ENCODE peak calls at places on chromosomes 16 and 17, in seven cellular contexts. One of them, this sample, is unnamed.

GRCh38 chr16:4266372-4266771 is 6.5 kb downstream of the TFAP4 start:
- DNase-seq in tibial artery: no peak
- DNase-seq in psoas muscle: no peak
- DNase-seq in GM12865: no peak
- DNase-seq in fibroblast of lung: no peak
- DNase-seq in AG04450: no peak
- DNase-seq in neural progenitor cell: no peak
- DNase-seq in this sample: peak; percentile 39

GRCh38 chr17:42325026-42325425 is 36.7 kb downstream of the STAT5A start:
- DNase-seq in tibial artery: no peak
- DNase-seq in GM12865: no peak
- DNase-seq in fibroblast of lung: peak; percentile 95
- DNase-seq in psoas muscle: peak; percentile 40
- DNase-seq in neural progenitor cell: no peak
- DNase-seq in AG04450: peak; percentile 64
- DNase-seq in this sample: peak; percentile 79

GRCh38 chr16:22240023-22240697 is 34.1 kb downstream of the EEF2K start:
- DNase-seq in psoas muscle: no peak
- DNase-seq in GM12865: no peak
- DNase-seq in AG04450: no peak
- DNase-seq in tibial artery: peak; percentile 33
- DNase-seq in neural progenitor cell: no peak
- DNase-seq in fibroblast of lung: no peak
- DNase-seq in this sample: peak; percentile 76

GRCh38 chr16:11404608-11405007 is 59.3 kb downstream of the RMI2 start:
- DNase-seq in psoas muscle: no peak
- DNase-seq in tibial artery: no peak
- DNase-seq in GM12865: no peak
- DNase-seq in fibroblast of lung: no peak
- DNase-seq in AG04450: no peak
- DNase-seq in neural progenitor cell: no peak
- DNase-seq in this sample: no peak

GRCh38 chr16:49849709-49850108 is 6.2 kb downstream of the ZNF423 start:
- DNase-seq in psoas muscle: no peak
- DNase-seq in tibial artery: no peak
- DNase-seq in GM12865: no peak
- DNase-seq in neural progenitor cell: no peak
- DNase-seq in AG04450: no peak
- DNase-seq in fibroblast of lung: no peak
- DNase-seq in this sample: no peak

GRCh38 chr17:48262982-48263586 is 155.5 kb downstream of the SNX11 start:
- DNase-seq in neural progenitor cell: no peak
- DNase-seq in AG04450: no peak
- DNase-seq in GM12865: peak; percentile 35
- DNase-seq in tibial artery: no peak
- DNase-seq in fibroblast of lung: no peak
- DNase-seq in psoas muscle: no peak
- DNase-seq in this sample: peak; percentile 25

GRCh38 chr16:11218324-11218962 is 37.6 kb downstream of the SOCS1 start:
- DNase-seq in neural progenitor cell: no peak
- DNase-seq in GM12865: no peak
- DNase-seq in tibial artery: no peak
- DNase-seq in psoas muscle: no peak
- DNase-seq in fibroblast of lung: peak; percentile 18
- DNase-seq in AG04450: no peak
- DNase-seq in this sample: no peak

GRCh38 chr17:28896884-28897768 is at the start of gene FLOT2:
- DNase-seq in psoas muscle: peak; percentile 65
- DNase-seq in tibial artery: peak; percentile 78
- DNase-seq in AG04450: no peak
- DNase-seq in neural progenitor cell: peak; percentile 90
- DNase-seq in GM12865: peak; percentile 59
- DNase-seq in fibroblast of lung: peak; percentile 31
- DNase-seq in this sample: peak; percentile 47

GRCh38 chr17:705011-705410 is 9.6 kb downstream of the VPS53 start:
- DNase-seq in tibial artery: no peak
- DNase-seq in AG04450: no peak
- DNase-seq in fibroblast of lung: no peak
- DNase-seq in GM12865: no peak
- DNase-seq in neural progenitor cell: no peak
- DNase-seq in psoas muscle: no peak
- DNase-seq in this sample: no peak

GRCh38 chr16:19138601-19139000 is 24.8 kb downstream of the ITPRIPL2 start:
- DNase-seq in GM12865: no peak
- DNase-seq in psoas muscle: peak; percentile 67
- DNase-seq in tibial artery: peak; percentile 91
- DNase-seq in neural progenitor cell: no peak
- DNase-seq in AG04450: peak; percentile 73
- DNase-seq in fibroblast of lung: peak; percentile 38
- DNase-seq in this sample: peak; percentile 68

GRCh38 chr17:17062866-17063265 is 20.6 kb downstream of the MPRIP start:
- DNase-seq in fibroblast of lung: no peak
- DNase-seq in GM12865: no peak
- DNase-seq in psoas muscle: no peak
- DNase-seq in neural progenitor cell: no peak
- DNase-seq in tibial artery: peak; percentile 28
- DNase-seq in AG04450: no peak
- DNase-seq in this sample: no peak

GRCh38 chr16:1706386-1707192 is 594 bp downstream of the MAPK8IP3 start:
- DNase-seq in GM12865: peak; percentile 60
- DNase-seq in fibroblast of lung: peak; percentile 40
- DNase-seq in AG04450: no peak
- DNase-seq in neural progenitor cell: peak; percentile 44
- DNase-seq in tibial artery: no peak
- DNase-seq in psoas muscle: no peak
- DNase-seq in this sample: no peak

GRCh38 chr17:72514888-72515287 is 394.1 kb downstream of the SOX9 start:
- DNase-seq in GM12865: peak; percentile 18
- DNase-seq in AG04450: peak; percentile 58
- DNase-seq in psoas muscle: no peak
- DNase-seq in neural progenitor cell: no peak
- DNase-seq in tibial artery: no peak
- DNase-seq in fibroblast of lung: peak; percentile 96
- DNase-seq in this sample: peak; percentile 67

GRCh38 chr17:57295526-57296023 is 39.3 kb downstream of the MSI2 start:
- DNase-seq in AG04450: peak; percentile 26
- DNase-seq in psoas muscle: no peak
- DNase-seq in tibial artery: no peak
- DNase-seq in neural progenitor cell: no peak
- DNase-seq in fibroblast of lung: peak; percentile 82
- DNase-seq in GM12865: no peak
- DNase-seq in this sample: no peak

GRCh38 chr17:10172241-10172741 is 26.1 kb downstream of the GAS7 start:
- DNase-seq in tibial artery: no peak
- DNase-seq in neural progenitor cell: no peak
- DNase-seq in psoas muscle: no peak
- DNase-seq in fibroblast of lung: no peak
- DNase-seq in AG04450: no peak
- DNase-seq in GM12865: peak; percentile 61
- DNase-seq in this sample: peak; percentile 60

GRCh38 chr16:66487580-66488235 is 60.6 kb downstream of the BEAN1 start:
- DNase-seq in neural progenitor cell: no peak
- DNase-seq in fibroblast of lung: peak; percentile 36
- DNase-seq in AG04450: no peak
- DNase-seq in psoas muscle: no peak
- DNase-seq in GM12865: no peak
- DNase-seq in tibial artery: no peak
- DNase-seq in this sample: peak; percentile 36

GRCh38 chr16:56897026-56897799 is 32.2 kb downstream of the SLC12A3 start:
- DNase-seq in AG04450: no peak
- DNase-seq in GM12865: no peak
- DNase-seq in tibial artery: no peak
- DNase-seq in psoas muscle: no peak
- DNase-seq in neural progenitor cell: no peak
- DNase-seq in fibroblast of lung: no peak
- DNase-seq in this sample: no peak

GRCh38 chr17:20706752-20707372 is 127.3 kb downstream of the CDRT15L2 start:
- DNase-seq in AG04450: no peak
- DNase-seq in GM12865: no peak
- DNase-seq in tibial artery: no peak
- DNase-seq in psoas muscle: no peak
- DNase-seq in fibroblast of lung: no peak
- DNase-seq in neural progenitor cell: no peak
- DNase-seq in this sample: no peak

GRCh38 chr17:47066841-47067682 is 88.0 kb upstream of the RPRML start:
- DNase-seq in fibroblast of lung: peak; percentile 92
- DNase-seq in psoas muscle: peak; percentile 83
- DNase-seq in AG04450: peak; percentile 76
- DNase-seq in GM12865: peak; percentile 94
- DNase-seq in tibial artery: peak; percentile 79
- DNase-seq in neural progenitor cell: peak; percentile 91
- DNase-seq in this sample: peak; percentile 91
- TF ChIP-seq CTCF in fibroblast of lung: peak; percentile 20
- TF ChIP-seq CTCF in psoas muscle: no peak
- TF ChIP-seq CTCF in AG04450: peak; percentile 28
- TF ChIP-seq CTCF in GM12865: peak; percentile 7
- TF ChIP-seq CTCF in tibial artery: no peak
- TF ChIP-seq CTCF in neural progenitor cell: peak; percentile 35
- TF ChIP-seq CTCF in this sample: no peak

GRCh38 chr17:82215972-82216300 is 3.3 kb upstream of the CCDC57 start:
- DNase-seq in fibroblast of lung: no peak
- DNase-seq in neural progenitor cell: no peak
- DNase-seq in tibial artery: no peak
- DNase-seq in psoas muscle: no peak
- DNase-seq in AG04450: no peak
- DNase-seq in GM12865: no peak
- DNase-seq in this sample: no peak

GRCh38 chr17:82215095-82215971 is 2.7 kb upstream of the CCDC57 start:
- DNase-seq in neural progenitor cell: no peak
- DNase-seq in psoas muscle: no peak
- DNase-seq in GM12865: peak; percentile 58
- DNase-seq in AG04450: no peak
- DNase-seq in tibial artery: no peak
- DNase-seq in fibroblast of lung: no peak
- DNase-seq in this sample: no peak

GRCh38 chr17:82217120-82217529 is 4.5 kb upstream of the CCDC57 start:
- DNase-seq in AG04450: no peak
- DNase-seq in tibial artery: no peak
- DNase-seq in psoas muscle: no peak
- DNase-seq in neural progenitor cell: no peak
- DNase-seq in GM12865: no peak
- DNase-seq in fibroblast of lung: no peak
- DNase-seq in this sample: no peak

GRCh38 chr17:82217530-82218204 is 5.0 kb upstream of the CCDC57 start:
- DNase-seq in psoas muscle: peak; percentile 71
- DNase-seq in GM12865: no peak
- DNase-seq in AG04450: peak; percentile 69
- DNase-seq in tibial artery: no peak
- DNase-seq in fibroblast of lung: peak; percentile 94
- DNase-seq in neural progenitor cell: no peak
- DNase-seq in this sample: peak; percentile 85

DNA sequence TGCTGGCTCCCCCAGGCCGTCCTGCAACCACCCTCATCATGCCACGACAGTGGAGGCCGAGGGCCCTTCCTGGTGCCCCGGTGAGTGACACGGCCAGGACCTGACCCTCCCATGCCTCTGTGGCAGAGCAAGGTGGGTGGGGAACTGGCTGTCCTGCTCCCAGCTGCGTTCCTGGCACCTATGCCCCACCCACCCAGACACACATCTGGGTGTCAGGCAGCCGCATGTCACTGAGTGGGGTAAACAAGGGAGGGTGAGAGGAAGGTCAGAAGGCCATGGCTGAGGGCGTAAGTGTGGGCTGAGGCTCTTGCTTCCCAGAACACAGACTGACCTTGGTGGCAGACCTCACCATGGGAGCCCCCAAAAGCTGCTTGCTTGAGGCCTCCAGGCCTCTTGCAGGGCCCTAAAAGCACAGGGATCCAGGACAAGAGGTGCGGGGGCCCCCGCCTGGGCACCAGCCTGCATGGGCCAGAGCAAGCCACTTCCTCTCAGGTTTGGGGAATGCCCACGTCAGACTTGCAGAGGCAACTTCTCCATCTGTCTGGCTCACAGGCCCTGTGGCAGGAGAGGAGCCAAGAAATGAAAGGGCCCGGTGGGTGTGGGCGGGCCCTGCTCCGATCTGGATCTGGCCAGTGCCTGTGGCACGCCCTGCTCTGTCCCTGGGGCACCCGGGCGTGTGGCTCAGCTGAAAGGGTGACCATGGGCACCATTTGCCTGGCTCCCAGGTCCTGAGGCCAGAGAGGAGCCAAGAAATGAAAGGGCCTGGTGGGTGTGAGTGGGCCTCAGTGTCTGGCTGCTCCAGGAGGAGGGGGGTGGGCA is 3.9 kb upstream of the CCDC57 start:
- DNase-seq in AG04450: no peak
- DNase-seq in GM12865: peak; percentile 85
- DNase-seq in fibroblast of lung: peak; percentile 91
- DNase-seq in neural progenitor cell: no peak
- DNase-seq in psoas muscle: peak; percentile 77
- DNase-seq in tibial artery: peak; percentile 73
- DNase-seq in this sample: peak; percentile 85
- H3K4me3 ChIP-seq in AG04450: no peak overlapping the region
- H3K4me3 ChIP-seq in GM12865: peak overlapping the region; percentile 28
- H3K4me3 ChIP-seq in fibroblast of lung: no peak overlapping the region
- H3K4me3 ChIP-seq in neural progenitor cell: no peak overlapping the region
- H3K4me3 ChIP-seq in psoas muscle: no peak overlapping the region
- H3K4me3 ChIP-seq in tibial artery: no peak overlapping the region
- H3K4me3 ChIP-seq in this sample: no peak overlapping the region

DNA sequence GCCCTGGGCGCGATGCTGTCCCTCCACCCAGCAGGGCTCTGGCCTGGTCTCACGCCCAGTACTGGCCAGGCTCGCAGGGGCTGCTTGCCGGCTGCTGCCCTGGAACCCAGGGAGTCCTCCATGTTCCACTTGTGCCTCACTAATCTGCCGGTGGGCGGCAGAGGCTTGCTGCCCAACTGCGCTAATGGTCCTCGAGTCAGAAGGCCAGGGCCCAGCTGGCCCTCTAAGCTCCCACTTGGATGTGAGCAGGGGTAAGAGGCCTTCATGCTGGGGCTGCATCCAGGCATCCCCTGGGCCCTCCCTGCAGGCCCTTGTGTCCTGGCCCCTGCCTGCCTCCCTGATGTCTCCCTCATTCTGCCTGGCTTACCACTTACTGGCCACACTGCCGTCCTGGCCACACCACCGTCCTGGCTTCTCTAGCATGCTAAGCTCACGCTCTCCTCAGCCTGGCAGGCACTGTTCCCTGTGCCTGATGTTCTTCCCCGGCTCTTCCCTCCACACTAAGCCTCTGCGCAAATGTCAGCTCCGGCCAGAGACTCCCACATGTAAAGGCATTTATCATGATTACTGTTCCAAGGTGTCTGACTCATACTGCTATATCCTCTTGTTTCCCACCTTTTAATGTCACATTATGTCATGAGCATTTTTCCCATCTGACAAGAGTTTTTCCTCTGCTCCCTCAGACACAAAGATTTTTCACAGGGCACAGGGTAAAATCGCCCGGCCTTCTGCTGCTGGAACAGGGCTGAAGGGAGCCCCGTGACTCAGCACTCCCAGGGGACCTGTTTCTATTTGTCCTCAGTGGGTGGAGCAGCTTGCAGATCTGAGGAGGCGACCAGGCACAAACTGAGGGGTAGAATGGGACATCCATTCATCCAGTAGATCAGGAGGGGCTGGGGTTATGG is 15.9 kb downstream of the B9D1 start:
- DNase-seq in AG04450: peak; percentile 48
- DNase-seq in GM12865: no peak
- DNase-seq in neural progenitor cell: no peak
- DNase-seq in psoas muscle: peak; percentile 77
- DNase-seq in tibial artery: peak; percentile 88
- DNase-seq in fibroblast of lung: peak; percentile 95
- DNase-seq in this sample: peak; percentile 94
- TF ChIP-seq CTCF in AG04450: no peak
- TF ChIP-seq CTCF in GM12865: no peak
- TF ChIP-seq CTCF in neural progenitor cell: no peak
- TF ChIP-seq CTCF in psoas muscle: no peak
- TF ChIP-seq CTCF in tibial artery: no peak
- TF ChIP-seq CTCF in fibroblast of lung: no peak
- TF ChIP-seq CTCF in this sample: no peak

GRCh38 chr16:83814654-83814985 is 6.8 kb downstream of the HSBP1 start:
- DNase-seq in fibroblast of lung: no peak
- DNase-seq in neural progenitor cell: no peak
- DNase-seq in GM12865: no peak
- DNase-seq in tibial artery: no peak
- DNase-seq in AG04450: no peak
- DNase-seq in psoas muscle: no peak
- DNase-seq in this sample: no peak
- H3K4me3 ChIP-seq in fibroblast of lung: peak overlapping the region; percentile 0
- H3K4me3 ChIP-seq in neural progenitor cell: peak overlapping the region; percentile 9
- H3K4me3 ChIP-seq in GM12865: no peak overlapping the region
- H3K4me3 ChIP-seq in tibial artery: no peak overlapping the region
- H3K4me3 ChIP-seq in AG04450: no peak overlapping the region
- H3K4me3 ChIP-seq in psoas muscle: no peak overlapping the region
- H3K4me3 ChIP-seq in this sample: no peak overlapping the region

This sample was measured in fibroblast of mammary gland.